ENCODE peak calls at places on chromosomes 2 and 18, in four cellular contexts. C is stomach, U is K562, E is NB4. M is an unnamed sample.

GRCh38 chr2:210534879-210535278 is 21.5 kb upstream of the CPS1 start:
- DNase-seq in C (no peak), U (no peak), E (no peak), M (no peak)

GRCh38 chr2:12982149-12982584 is 265.4 kb downstream of the TRIB2 start:
- DNase-seq in C (no peak), U (no peak), E (no peak), M (no peak)

GRCh38 chr2:128412181-128412871 is 93.7 kb upstream of the HS6ST1 start:
- DNase-seq in C (peak; percentile 15), U (no peak), E (peak; percentile 49), M (no peak)

GRCh38 chr2:201362396-201362795 is 5.3 kb upstream of the FLACC1 start:
- DNase-seq in C (no peak), U (no peak), E (no peak), M (no peak)

GRCh38 chr18:79578396-79579260 is 101.0 kb upstream of the CTDP1 start:
- DNase-seq in C (no peak), U (no peak), E (no peak), M (no peak)

GRCh38 chr2:18473241-18473841 is 87.1 kb downstream of the RDH14 start:
- DNase-seq in C (no peak), U (no peak), E (no peak), M (no peak)

GRCh38 chr2:166375205-166375735 is 474 bp downstream of the SCN9A start:
- DNase-seq in C (no peak), U (peak; percentile 33), E (peak; percentile 7), M (peak; percentile 15)

GRCh38 chr2:195472835-195473234 is 184.2 kb upstream of the SLC39A10 start:
- DNase-seq in C (no peak), U (no peak), E (no peak), M (no peak)

GRCh38 chr18:74831571-74832250 is 234.0 kb downstream of the ZNF407 start:
- DNase-seq in C (no peak), U (no peak), E (no peak), M (no peak)

GRCh38 chr2:144332356-144333143 is 187.4 kb downstream of the ZEB2 start:
- DNase-seq in C (peak; percentile 89), U (peak; percentile 93), E (peak; percentile 92), M (peak; percentile 97)

GRCh38 chr2:39667142-39667880 is 1.6 kb downstream of the TMEM178A start:
- DNase-seq in C (no peak), U (no peak), E (no peak), M (no peak)

GRCh38 chr2:33583194-33583938 is 15.7 kb downstream of the FAM98A start:
- DNase-seq in C (no peak), U (peak; percentile 35), E (peak; percentile 64), M (peak; percentile 68)

GRCh38 chr2:38655441-38655840 is 10.5 kb upstream of the GALM start:
- DNase-seq in C (no peak), U (no peak), E (no peak), M (no peak)

GRCh38 chr2:75276093-75277055 is 77.1 kb upstream of the TACR1 start:
- DNase-seq in C (no peak), U (no peak), E (no peak), M (no peak)

GRCh38 chr2:100707016-100707947 is 112.7 kb upstream of the NPAS2 start:
- DNase-seq in C (no peak), U (no peak), E (no peak), M (no peak)

GRCh38 chr2:46615555-46616487 is 136.5 kb downstream of the TMEM247 start:
- DNase-seq in C (no peak), U (no peak), E (peak; percentile 47), M (peak; percentile 60)

GRCh38 chr2:58928942-58929341 is 687.8 kb upstream of the FANCL start:
- DNase-seq in C (no peak), U (no peak), E (no peak), M (no peak)

GRCh38 chr18:80244956-80245730 is 2.2 kb downstream of the PARD6G start:
- DNase-seq in C (no peak), U (no peak), E (no peak), M (no peak)

GRCh38 chr18:24273596-24273995 is 124.0 kb downstream of the OSBPL1A start:
- DNase-seq in C (no peak), U (no peak), E (peak; percentile 11), M (no peak)

GRCh38 chr18:24270358-24270936 is 127.2 kb downstream of the OSBPL1A start:
- DNase-seq in C (no peak), U (no peak), E (no peak), M (no peak)

GRCh38 chr18:24268784-24269550 is 128.7 kb downstream of the OSBPL1A start:
- DNase-seq in C (no peak), U (no peak), E (no peak), M (no peak)

GRCh38 chr18:24270937-24271380 is 126.7 kb downstream of the OSBPL1A start:
- DNase-seq in C (no peak), U (no peak), E (no peak), M (no peak)

DNA sequence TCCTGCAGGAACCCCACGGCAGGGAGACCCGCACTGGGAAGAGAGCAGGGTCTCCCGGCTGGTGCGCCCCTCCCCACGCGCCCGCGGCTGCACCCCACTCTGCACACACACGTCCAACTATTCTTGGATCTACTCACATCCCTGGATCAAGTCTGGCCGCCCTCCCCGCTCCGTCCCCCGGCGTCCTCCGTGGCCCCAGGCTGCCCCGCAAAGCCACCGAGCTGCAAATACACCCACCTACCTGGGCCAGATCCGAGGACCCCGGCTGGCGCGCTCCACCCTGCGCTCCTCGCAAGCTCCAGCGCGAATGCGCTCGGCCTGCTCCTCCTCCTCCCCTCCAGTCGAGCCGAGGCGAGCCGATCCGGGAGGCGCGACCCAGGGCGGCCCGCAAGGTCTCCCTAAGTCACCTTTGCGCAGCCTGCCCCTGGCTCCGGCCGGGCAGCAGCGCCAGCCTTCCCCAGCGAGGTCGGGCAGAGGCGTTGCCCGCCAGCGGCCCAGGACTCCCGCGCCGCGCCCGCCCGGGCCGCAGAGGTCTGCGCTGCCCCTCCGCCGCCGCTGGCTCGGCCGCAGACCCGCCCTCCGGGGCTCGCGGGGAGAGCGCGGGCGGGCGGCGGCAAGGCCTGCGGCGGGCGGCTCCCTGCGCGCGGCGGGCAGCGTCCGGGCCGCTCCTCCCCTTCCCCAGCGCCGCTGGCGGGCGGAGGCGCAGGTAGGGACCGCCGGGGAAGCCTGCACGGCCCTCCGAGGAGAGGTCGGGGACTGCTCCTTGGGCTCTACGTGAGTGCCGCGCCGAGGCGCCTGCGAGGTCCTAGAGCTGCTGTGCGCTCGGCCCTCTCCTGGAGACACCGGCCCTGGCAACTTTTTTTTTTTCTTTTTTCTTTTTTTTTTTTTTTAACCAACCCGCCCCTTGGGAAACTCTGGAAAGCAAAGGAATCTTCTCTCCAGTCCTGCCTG is 126.0 kb downstream of the OSBPL1A start:
- DNase-seq in C (peak; percentile 74), U (no peak), E (peak; percentile 66), M (peak; percentile 84)
- TF ChIP-seq POLR2A in C (no peak), U (no peak), E (no peak), M (no peak)

GRCh38 chr2:160408575-160409291 is 84.9 kb downstream of the RBMS1 start:
- DNase-seq in C (no peak), U (no peak), E (no peak), M (peak; percentile 5)

GRCh38 chr2:160405077-160405865 is 88.3 kb downstream of the RBMS1 start:
- DNase-seq in C (no peak), U (no peak), E (no peak), M (peak; percentile 83)

GRCh38 chr2:160408205-160408561 is 85.4 kb downstream of the RBMS1 start:
- DNase-seq in C (no peak), U (no peak), E (no peak), M (no peak)

GRCh38 chr2:160407393-160408204 is 86.0 kb downstream of the RBMS1 start:
- DNase-seq in C (peak; percentile 53), U (peak; percentile 18), E (peak; percentile 79), M (peak; percentile 83)

DNA sequence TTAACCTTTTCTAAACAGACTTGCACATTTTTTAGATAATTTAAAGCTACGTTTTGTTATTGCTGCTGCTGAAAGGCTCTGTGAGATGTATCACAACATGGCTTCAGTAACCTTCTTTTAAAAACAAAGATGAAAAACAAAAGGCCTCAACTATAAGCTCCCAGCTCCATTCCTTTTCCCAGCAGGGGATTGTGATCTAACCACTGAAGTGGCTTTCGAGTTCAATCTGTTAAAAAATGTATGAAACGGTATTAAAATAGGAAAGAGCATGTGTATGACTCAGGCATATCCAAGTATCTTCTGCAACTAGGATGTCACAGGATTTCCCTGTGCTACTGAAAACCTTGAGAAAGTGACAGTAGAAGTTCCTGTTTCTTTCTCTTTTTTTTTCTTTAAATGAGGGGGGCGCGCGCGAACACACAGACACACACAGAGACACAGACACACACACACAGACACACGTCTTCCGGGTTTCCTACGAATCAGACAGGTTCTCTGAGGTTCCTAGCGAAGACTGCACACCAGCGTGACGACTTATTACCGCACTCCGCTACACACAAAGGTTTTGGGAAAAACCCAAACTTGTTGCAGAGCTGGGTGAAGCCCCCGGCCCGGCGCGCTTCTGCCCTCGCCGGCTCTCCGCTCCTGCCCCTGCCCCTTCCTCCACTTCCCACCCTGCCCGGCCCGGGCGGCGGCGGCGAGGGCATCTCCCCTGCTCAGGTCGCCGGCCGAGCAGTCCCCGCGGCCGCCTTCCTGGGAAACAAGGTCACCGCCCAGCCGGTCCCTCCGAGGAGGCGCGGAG is 86.8 kb downstream of the RBMS1 start:
- DNase-seq in C (peak; percentile 50), U (no peak), E (peak; percentile 92), M (peak; percentile 76)
- TF ChIP-seq POLR2A in C (no peak), U (no peak), E (no peak), M (peak; percentile 30)

DNA sequence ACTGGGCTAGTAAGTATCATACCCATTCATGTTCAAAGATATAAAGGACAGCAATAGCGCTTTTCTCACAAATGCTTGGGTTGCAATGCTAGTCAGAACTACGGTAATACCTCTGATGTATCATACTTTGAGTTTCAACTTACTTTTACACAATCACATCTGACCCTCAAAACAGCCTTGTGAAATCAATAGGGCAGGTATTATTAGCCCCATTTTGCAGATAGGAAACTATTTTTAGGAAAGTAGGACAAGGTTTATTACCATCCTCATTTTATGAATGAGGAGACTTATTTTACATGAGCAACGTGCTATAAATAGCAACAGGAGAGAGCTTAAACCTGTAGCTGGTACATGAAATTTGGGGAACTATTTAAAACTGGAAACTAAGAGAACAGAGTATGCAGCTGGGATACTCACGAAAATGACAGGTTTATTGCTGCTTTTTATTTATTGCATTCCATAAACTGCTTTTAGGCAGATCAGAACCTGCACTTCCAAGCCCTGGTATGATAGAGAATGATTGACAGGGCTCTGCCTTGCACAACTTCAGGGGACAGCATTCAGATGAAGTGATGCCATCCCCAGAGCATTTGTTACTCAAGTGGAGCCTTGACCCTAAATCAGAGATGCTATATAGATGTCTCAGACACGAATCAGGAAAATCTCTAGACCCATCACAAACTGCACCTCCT is 42.4 kb upstream of the PPM1B start:
- DNase-seq in C (no peak), U (no peak), E (peak; percentile 48), M (no peak)
- TF ChIP-seq POLR2A in C (no peak), U (no peak), E (no peak), M (no peak)

GRCh38 chr2:239238381-239238780 is 162.4 kb downstream of the HDAC4 start:
- DNase-seq in C (no peak), U (no peak), E (no peak), M (no peak)

GRCh38 chr2:239238839-239239606 is 161.8 kb downstream of the HDAC4 start:
- DNase-seq in C (no peak), U (no peak), E (no peak), M (no peak)

GRCh38 chr2:239241431-239241830 is 159.4 kb downstream of the HDAC4 start:
- DNase-seq in C (no peak), U (no peak), E (peak; percentile 61), M (no peak)

GRCh38 chr2:239239607-239240479 is 161.0 kb downstream of the HDAC4 start:
- DNase-seq in C (no peak), U (no peak), E (no peak), M (no peak)

DNA sequence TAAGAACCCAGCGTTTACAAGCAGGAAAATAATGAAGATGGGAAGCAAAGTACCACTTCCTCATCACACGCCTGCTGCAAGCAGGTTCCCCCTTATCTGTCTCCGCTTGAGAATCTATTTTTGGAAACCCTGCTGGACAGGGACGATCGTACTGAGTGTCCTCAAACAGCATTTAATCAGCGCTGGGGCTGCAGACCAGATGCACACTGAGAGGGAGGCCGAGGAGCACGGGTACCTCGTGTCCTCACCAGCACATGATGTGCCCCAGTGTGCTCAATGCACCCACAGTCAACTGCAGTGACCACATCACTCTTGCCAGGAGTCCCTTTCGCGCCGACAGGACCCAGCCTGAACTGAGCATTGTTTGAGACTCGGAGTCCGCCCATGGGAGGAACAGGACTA is 160.3 kb downstream of the HDAC4 start:
- DNase-seq in C (no peak), U (no peak), E (peak; percentile 79), M (no peak)
- TF ChIP-seq POLR2A in C (no peak), U (no peak), E (no peak), M (no peak)

M was measured in erythroblast.